ENCODE peak calls at places on chromosomes 3 and 15, in five cellular contexts. I is GM12865, F is endothelial cell, O is NCI-H1694 treated with DMSO at 0.1 percent for 48 hours, P is pulmonary artery endothelial cell. N is an unnamed sample.

GRCh38 chr3:55226696-55227095 is 260.4 kb downstream of the WNT5A start:
- DNase-seq in P (no peak), F (no peak), O (no peak), I (no peak), N (no peak)

GRCh38 chr3:50347187-50347813 is 1.8 kb upstream of the ZMYND10 start:
- DNase-seq in F (peak; percentile 68), I (peak; percentile 80), O (peak; percentile 6), P (no peak), N (no peak)

GRCh38 chr3:56157693-56158092 is 310.6 kb downstream of the ERC2 start:
- DNase-seq in F (no peak), O (no peak), P (no peak), I (peak; percentile 3), N (no peak)

GRCh38 chr3:140019946-140020345 is 85.0 kb downstream of the CLSTN2 start:
- DNase-seq in O (no peak), P (no peak), I (no peak), F (no peak), N (no peak)

GRCh38 chr3:125231895-125232294 is 19.3 kb upstream of the SLC12A8 start:
- DNase-seq in O (no peak), F (no peak), P (peak; percentile 57), I (no peak), N (no peak)

GRCh38 chr3:37882711-37883110 is 21.0 kb downstream of the CTDSPL start:
- DNase-seq in I (no peak), O (no peak), P (no peak), F (no peak), N (no peak)

GRCh38 chr15:77482570-77482969 is 61.9 kb downstream of the HMG20A start:
- DNase-seq in O (no peak), I (no peak), F (no peak), P (no peak), N (no peak)

GRCh38 chr3:197833930-197834715 is 43.1 kb downstream of the LRCH3 start:
- DNase-seq in F (no peak), I (peak; percentile 70), O (no peak), P (no peak), N (no peak)

GRCh38 chr3:137970914-137971831 is 38.8 kb upstream of the CLDN18 start:
- DNase-seq in I (peak; percentile 77), O (peak; percentile 82), P (peak; percentile 7), F (peak; percentile 90), N (peak; percentile 84)

GRCh38 chr15:65097651-65098263 is 17.2 kb downstream of the UBAP1L start:
- DNase-seq in O (no peak), P (no peak), I (no peak), F (no peak), N (no peak)

GRCh38 chr15:69475769-69476358 is 23.2 kb downstream of the RPLP1 start:
- DNase-seq in I (peak; percentile 65), F (peak; percentile 85), O (peak; percentile 15), P (no peak), N (peak; percentile 89)

GRCh38 chr3:59873576-59874230 is 823.9 kb upstream of the CFAP20DC start:
- DNase-seq in P (no peak), F (no peak), O (no peak), I (peak; percentile 17), N (no peak)

GRCh38 chr3:45124379-45124778 is 21.8 kb downstream of the CDCP1 start:
- DNase-seq in F (no peak), I (no peak), O (no peak), P (no peak), N (no peak)

GRCh38 chr3:131549340-131549739 is 46.6 kb upstream of the MRPL3 start:
- DNase-seq in P (no peak), O (no peak), I (peak; percentile 59), F (peak; percentile 7), N (no peak)

N was measured in cardiac septum.